ENCODE peak calls at places on chromosomes 4 and X, in nine cellular contexts. S, E, U, F, M, V, T, G and I are unnamed samples.

GRCh38 chr4:41143721-41144379 is 70.5 kb downstream of the APBB2 start:
- DNase-seq in S (no peak), E (no peak), U (no peak), F (no peak), M (no peak), V (no peak), T (no peak), G (no peak), I (peak)

GRCh38 chrX:39536165-39536564 is 561.6 kb downstream of the BCOR start:
- DNase-seq in S (no peak), E (no peak), U (no peak), F (no peak), M (no peak), V (no peak), T (no peak), G (no peak), I (no peak)

GRCh38 chr4:27123050-27123768 is 262.6 kb downstream of the STIM2 start:
- DNase-seq in S (peak), E (no peak), U (no peak), F (peak), M (no peak), V (no peak), T (no peak), G (no peak), I (no peak)

GRCh38 chrX:41922694-41923171 is 621 bp downstream of the CASK start:
- DNase-seq in S (peak), E (peak), U (peak), F (no peak), M (peak), V (no peak), T (peak), G (no peak), I (peak)

GRCh38 chr4:2288051-2288541 is 26.2 kb upstream of the MXD4 start:
- DNase-seq in S (no peak), E (no peak), U (peak), F (no peak), M (peak), V (no peak), T (no peak), G (no peak), I (no peak)

GRCh38 chrX:149286940-149287349 is 218.2 kb downstream of the IDS start:
- DNase-seq in S (no peak), E (peak), U (no peak), F (peak), M (peak), V (peak), T (peak), G (no peak), I (peak)

GRCh38 chr4:72394264-72394663 is 174.8 kb downstream of the ADAMTS3 start:
- DNase-seq in S (no peak), E (no peak), U (no peak), F (no peak), M (no peak), V (no peak), T (no peak), G (no peak), I (peak)

GRCh38 chr4:76306882-76307669 is 543 bp downstream of the STBD1 start:
- DNase-seq in S (peak), E (no peak), U (peak), F (peak), M (no peak), V (no peak), T (peak), G (no peak), I (peak)

GRCh38 chr4:127965062-127965802 is at the start of the genes ABHD18 and MFSD8:
- DNase-seq in S (peak), E (peak), U (peak), F (peak), M (peak), V (peak), T (peak), G (peak), I (peak)